ENCODE peak calls at places on chromosome 6, in six cellular contexts. One of them, this sample, is unnamed. For H3K9me3 and H3K36me3, the result is how much of the 10 kb centered on the place peaks cover.

GRCh38 chr6:131101911-131102680 is 33.2 kb upstream of the AKAP7 start:
- DNase-seq in esophagus muscularis mucosa: no peak
- DNase-seq in right lobe of liver: no peak
- DNase-seq in esophagus squamous epithelium: no peak
- DNase-seq in ovary: no peak
- DNase-seq in thyroid gland: no peak
- DNase-seq in this sample: no peak

GRCh38 chr6:159806021-159806458 is 6.0 kb downstream of the PNLDC1 start:
- DNase-seq in thyroid gland: no peak
- DNase-seq in esophagus muscularis mucosa: no peak
- DNase-seq in right lobe of liver: no peak
- DNase-seq in esophagus squamous epithelium: no peak
- DNase-seq in ovary: no peak
- DNase-seq in this sample: no peak

GRCh38 chr6:2948228-2949025 is 22.9 kb downstream of the SERPINB6 start:
- DNase-seq in esophagus squamous epithelium: no peak
- DNase-seq in right lobe of liver: no peak
- DNase-seq in thyroid gland: no peak
- DNase-seq in ovary: no peak
- DNase-seq in esophagus muscularis mucosa: peak
- DNase-seq in this sample: no peak

GRCh38 chr6:41302638-41303037 is 16.2 kb upstream of the TREM1 start:
- DNase-seq in esophagus squamous epithelium: no peak
- DNase-seq in esophagus muscularis mucosa: no peak
- DNase-seq in ovary: no peak
- DNase-seq in thyroid gland: no peak
- DNase-seq in right lobe of liver: no peak
- DNase-seq in this sample: no peak

GRCh38 chr6:130033999-130034814 is 15.8 kb downstream of the L3MBTL3 start:
- DNase-seq in right lobe of liver: no peak
- DNase-seq in esophagus squamous epithelium: no peak
- DNase-seq in ovary: no peak
- DNase-seq in thyroid gland: no peak
- DNase-seq in esophagus muscularis mucosa: no peak
- DNase-seq in this sample: peak

GRCh38 chr6:113856571-113857564 is at the start of gene MARCKS:
- DNase-seq in esophagus squamous epithelium: peak
- DNase-seq in esophagus muscularis mucosa: no peak
- DNase-seq in thyroid gland: peak
- DNase-seq in ovary: peak
- DNase-seq in right lobe of liver: peak
- DNase-seq in this sample: peak

GRCh38 chr6:154298297-154298696 is 58.3 kb downstream of the IPCEF1 start:
- DNase-seq in thyroid gland: no peak
- DNase-seq in ovary: no peak
- DNase-seq in esophagus muscularis mucosa: no peak
- DNase-seq in right lobe of liver: no peak
- DNase-seq in esophagus squamous epithelium: no peak
- DNase-seq in this sample: no peak

GRCh38 chr6:100366419-100366818 is 98.3 kb downstream of the SIM1 start:
- DNase-seq in right lobe of liver: no peak
- DNase-seq in thyroid gland: no peak
- DNase-seq in ovary: no peak
- DNase-seq in esophagus muscularis mucosa: no peak
- DNase-seq in esophagus squamous epithelium: no peak
- DNase-seq in this sample: no peak

GRCh38 chr6:27836783-27837635 is 75.2 kb downstream of the OR2B2 start:
- DNase-seq in esophagus squamous epithelium: no peak
- DNase-seq in right lobe of liver: peak
- DNase-seq in esophagus muscularis mucosa: no peak
- DNase-seq in thyroid gland: peak
- DNase-seq in ovary: peak
- DNase-seq in this sample: peak

GRCh38 chr6:14547284-14548001 is 429.9 kb downstream of the CD83 start:
- DNase-seq in right lobe of liver: no peak
- DNase-seq in esophagus muscularis mucosa: no peak
- DNase-seq in ovary: no peak
- DNase-seq in esophagus squamous epithelium: no peak
- DNase-seq in thyroid gland: no peak
- DNase-seq in this sample: no peak

GRCh38 chr6:84371681-84372080 is 144.2 kb upstream of the CEP162 start:
- DNase-seq in ovary: no peak
- DNase-seq in esophagus muscularis mucosa: no peak
- DNase-seq in right lobe of liver: no peak
- DNase-seq in esophagus squamous epithelium: no peak
- DNase-seq in thyroid gland: no peak
- DNase-seq in this sample: no peak

GRCh38 chr6:27205375-27206278 is 41.9 kb upstream of the PRSS16 start:
- DNase-seq in esophagus squamous epithelium: no peak
- DNase-seq in ovary: no peak
- DNase-seq in esophagus muscularis mucosa: no peak
- DNase-seq in right lobe of liver: no peak
- DNase-seq in thyroid gland: no peak
- DNase-seq in this sample: no peak

GRCh38 chr6:40407239-40407638 is 179.9 kb downstream of the LRFN2 start:
- DNase-seq in esophagus muscularis mucosa: no peak
- DNase-seq in right lobe of liver: no peak
- DNase-seq in esophagus squamous epithelium: no peak
- DNase-seq in thyroid gland: no peak
- DNase-seq in ovary: no peak
- DNase-seq in this sample: no peak

GRCh38 chr6:34809914-34810882 is 18.3 kb downstream of the BLTP3A start:
- DNase-seq in esophagus squamous epithelium: no peak
- DNase-seq in esophagus muscularis mucosa: no peak
- DNase-seq in right lobe of liver: no peak
- DNase-seq in ovary: no peak
- DNase-seq in thyroid gland: no peak
- DNase-seq in this sample: no peak

GRCh38 chr6:7125290-7125689 is 17.5 kb downstream of the RREB1 start:
- DNase-seq in thyroid gland: no peak
- DNase-seq in ovary: no peak
- DNase-seq in esophagus squamous epithelium: no peak
- DNase-seq in right lobe of liver: no peak
- DNase-seq in esophagus muscularis mucosa: no peak
- DNase-seq in this sample: no peak

GRCh38 chr6:56803594-56803993 is 151.3 kb upstream of the BEND6 start:
- DNase-seq in ovary: no peak
- DNase-seq in esophagus squamous epithelium: no peak
- DNase-seq in thyroid gland: no peak
- DNase-seq in right lobe of liver: no peak
- DNase-seq in esophagus muscularis mucosa: no peak
- DNase-seq in this sample: no peak

GRCh38 chr6:112222111-112222726 is 32.1 kb downstream of the LAMA4 start:
- DNase-seq in esophagus squamous epithelium: no peak
- DNase-seq in thyroid gland: no peak
- DNase-seq in ovary: no peak
- DNase-seq in esophagus muscularis mucosa: no peak
- DNase-seq in right lobe of liver: no peak
- DNase-seq in this sample: no peak
- H3K9me3 ChIP-seq in esophagus squamous epithelium: under half
- H3K9me3 ChIP-seq in thyroid gland: under half
- H3K9me3 ChIP-seq in ovary: under half
- H3K9me3 ChIP-seq in esophagus muscularis mucosa: under half
- H3K9me3 ChIP-seq in right lobe of liver: under half
- H3K9me3 ChIP-seq in this sample: under half

GRCh38 chr6:108809211-108809610 is 39.0 kb upstream of the ARMC2 start:
- DNase-seq in ovary: no peak
- DNase-seq in right lobe of liver: no peak
- DNase-seq in thyroid gland: no peak
- DNase-seq in esophagus muscularis mucosa: no peak
- DNase-seq in esophagus squamous epithelium: no peak
- DNase-seq in this sample: no peak
- TF ChIP-seq POLR2A in ovary: no peak
- TF ChIP-seq POLR2A in right lobe of liver: no peak
- TF ChIP-seq POLR2A in thyroid gland: no peak
- TF ChIP-seq POLR2A in esophagus muscularis mucosa: no peak
- TF ChIP-seq POLR2A in esophagus squamous epithelium: no peak
- TF ChIP-seq POLR2A in this sample: no peak

GRCh38 chr6:36598739-36599318 is 4.7 kb downstream of the SRSF3 start:
- DNase-seq in esophagus squamous epithelium: no peak
- DNase-seq in right lobe of liver: no peak
- DNase-seq in thyroid gland: no peak
- DNase-seq in esophagus muscularis mucosa: no peak
- DNase-seq in ovary: peak
- DNase-seq in this sample: peak

GRCh38 chr6:36596359-36596758 is 2.2 kb downstream of the SRSF3 start:
- DNase-seq in right lobe of liver: no peak
- DNase-seq in thyroid gland: no peak
- DNase-seq in ovary: no peak
- DNase-seq in esophagus muscularis mucosa: no peak
- DNase-seq in esophagus squamous epithelium: no peak
- DNase-seq in this sample: no peak

GRCh38 chr6:36599791-36600209 is 5.6 kb downstream of the SRSF3 start:
- DNase-seq in esophagus squamous epithelium: no peak
- DNase-seq in ovary: peak
- DNase-seq in esophagus muscularis mucosa: no peak
- DNase-seq in thyroid gland: no peak
- DNase-seq in right lobe of liver: no peak
- DNase-seq in this sample: peak

GRCh38 chr6:36597775-36598174 is 3.6 kb downstream of the SRSF3 start:
- DNase-seq in ovary: no peak
- DNase-seq in thyroid gland: no peak
- DNase-seq in right lobe of liver: no peak
- DNase-seq in esophagus muscularis mucosa: no peak
- DNase-seq in esophagus squamous epithelium: no peak
- DNase-seq in this sample: no peak

DNA sequence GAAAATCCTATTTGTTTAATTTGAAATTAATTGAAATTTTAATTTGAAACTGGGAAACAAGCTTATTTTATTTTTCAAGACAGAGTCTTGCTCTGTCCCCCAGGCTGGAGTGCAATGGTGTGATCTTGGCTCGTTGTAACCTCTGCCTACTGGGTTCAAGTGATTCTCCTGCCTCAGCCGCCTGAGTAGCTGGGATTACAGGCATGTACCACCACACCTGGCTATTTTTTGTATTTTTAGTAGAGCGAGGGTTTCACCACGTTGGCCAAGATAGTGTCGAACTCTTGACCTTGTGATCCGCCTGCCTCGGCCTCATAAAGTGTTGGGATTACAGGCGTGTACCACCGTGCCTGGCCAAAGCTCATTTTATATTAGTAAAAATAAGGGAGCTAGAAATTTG is 4.2 kb downstream of the SRSF3 start:
- DNase-seq in ovary: no peak
- DNase-seq in esophagus muscularis mucosa: no peak
- DNase-seq in thyroid gland: no peak
- DNase-seq in esophagus squamous epithelium: no peak
- DNase-seq in right lobe of liver: no peak
- DNase-seq in this sample: no peak
- H3K36me3 ChIP-seq in ovary: under half
- H3K36me3 ChIP-seq in esophagus muscularis mucosa: half or more
- H3K36me3 ChIP-seq in thyroid gland: half or more
- H3K36me3 ChIP-seq in esophagus squamous epithelium: under half
- H3K36me3 ChIP-seq in right lobe of liver: under half
- H3K36me3 ChIP-seq in this sample: under half

GRCh38 chr6:74899416-74899815 is 306.4 kb downstream of the COL12A1 start:
- DNase-seq in right lobe of liver: no peak
- DNase-seq in ovary: no peak
- DNase-seq in thyroid gland: no peak
- DNase-seq in esophagus muscularis mucosa: no peak
- DNase-seq in esophagus squamous epithelium: no peak
- DNase-seq in this sample: no peak
- H3K9me3 ChIP-seq in right lobe of liver: under half
- H3K9me3 ChIP-seq in ovary: under half
- H3K9me3 ChIP-seq in thyroid gland: under half
- H3K9me3 ChIP-seq in esophagus muscularis mucosa: under half
- H3K9me3 ChIP-seq in esophagus squamous epithelium: under half
- H3K9me3 ChIP-seq in this sample: under half

GRCh38 chr6:17015551-17016381 is 86.1 kb upstream of the STMND1 start:
- DNase-seq in esophagus squamous epithelium: no peak
- DNase-seq in ovary: no peak
- DNase-seq in esophagus muscularis mucosa: peak
- DNase-seq in right lobe of liver: peak
- DNase-seq in thyroid gland: peak
- DNase-seq in this sample: peak

GRCh38 chr6:17011985-17012384 is 89.9 kb upstream of the STMND1 start:
- DNase-seq in ovary: no peak
- DNase-seq in esophagus squamous epithelium: no peak
- DNase-seq in right lobe of liver: no peak
- DNase-seq in thyroid gland: no peak
- DNase-seq in esophagus muscularis mucosa: no peak
- DNase-seq in this sample: no peak

GRCh38 chr6:17015144-17015543 is 86.7 kb upstream of the STMND1 start:
- DNase-seq in esophagus muscularis mucosa: peak
- DNase-seq in ovary: no peak
- DNase-seq in right lobe of liver: no peak
- DNase-seq in esophagus squamous epithelium: no peak
- DNase-seq in thyroid gland: no peak
- DNase-seq in this sample: no peak

GRCh38 chr6:17013701-17014100 is 88.1 kb upstream of the STMND1 start:
- DNase-seq in thyroid gland: no peak
- DNase-seq in ovary: no peak
- DNase-seq in esophagus muscularis mucosa: no peak
- DNase-seq in right lobe of liver: no peak
- DNase-seq in esophagus squamous epithelium: no peak
- DNase-seq in this sample: no peak

GRCh38 chr6:17012421-17013225 is 89.2 kb upstream of the STMND1 start:
- DNase-seq in right lobe of liver: no peak
- DNase-seq in ovary: no peak
- DNase-seq in thyroid gland: no peak
- DNase-seq in esophagus squamous epithelium: no peak
- DNase-seq in esophagus muscularis mucosa: peak
- DNase-seq in this sample: no peak
- TF ChIP-seq POLR2A in right lobe of liver: no peak
- TF ChIP-seq POLR2A in ovary: no peak
- TF ChIP-seq POLR2A in thyroid gland: no peak
- TF ChIP-seq POLR2A in esophagus squamous epithelium: no peak
- TF ChIP-seq POLR2A in esophagus muscularis mucosa: no peak
- TF ChIP-seq POLR2A in this sample: no peak

This sample was measured in adrenal gland.